ENCODE peak calls at places on chromosomes 12 and 14, in six cellular contexts. V is IMR-90; S is NCI-H2081; T is AG10803; A is choroid plexus epithelial cell; H is CD4-positive, alpha-beta T cell. B is an unnamed sample.

GRCh38 chr14:28061006-28061405 is 705.6 kb upstream of the FOXG1 start:
- DNase-seq in V (no peak), S (no peak), T (no peak), A (peak; percentile 17), H (no peak), B (no peak)

GRCh38 chr12:88145567-88146347 is 3.6 kb downstream of the TMTC3 start:
- DNase-seq in V (no peak), S (no peak), T (no peak), A (no peak), H (no peak), B (no peak)

GRCh38 chr14:94462219-94462551 is 9.6 kb upstream of the SERPINA11 start:
- DNase-seq in V (no peak), S (no peak), T (no peak), A (no peak), H (no peak), B (no peak)

GRCh38 chr14:102965282-102965681 is 42.8 kb downstream of the AMN start:
- DNase-seq in V (no peak), S (no peak), T (no peak), A (peak; percentile 21), H (no peak), B (peak; percentile 29)

GRCh38 chr12:112906712-112907414 is at the start of gene OAS1:
- DNase-seq in V (peak; percentile 22), S (no peak), T (peak; percentile 17), A (peak; percentile 84), H (no peak), B (peak; percentile 48)

GRCh38 chr12:93622485-93622884 is 50.0 kb downstream of the SOCS2 start:
- DNase-seq in V (peak; percentile 68), S (no peak), T (peak; percentile 89), A (peak; percentile 52), H (no peak), B (peak; percentile 82)

GRCh38 chr14:26709019-26709418 is 111.2 kb upstream of the NOVA1 start:
- DNase-seq in V (no peak), S (no peak), T (peak; percentile 3), A (no peak), H (no peak), B (peak; percentile 71)

GRCh38 chr12:133105620-133106019 is 24.5 kb downstream of the ZNF891 start:
- DNase-seq in V (no peak), S (no peak), T (no peak), A (peak; percentile 10), H (no peak), B (peak; percentile 10)

GRCh38 chr14:99265571-99265970 is 6.4 kb downstream of the BCL11B start:
- DNase-seq in V (no peak), S (no peak), T (no peak), A (no peak), H (no peak), B (no peak)

GRCh38 chr14:99572173-99572999 is 31.6 kb downstream of the CCDC85C start:
- DNase-seq in V (no peak), S (no peak), T (no peak), A (no peak), H (no peak), B (no peak)

GRCh38 chr14:55604467-55604866 is 24.5 kb downstream of the KTN1 start:
- DNase-seq in V (no peak), S (no peak), T (no peak), A (no peak), H (no peak), B (no peak)

GRCh38 chr12:9969673-9970072 is 1.5 kb upstream of the CLEC12A start:
- DNase-seq in V (no peak), S (no peak), T (no peak), A (no peak), H (no peak), B (no peak)

GRCh38 chr14:50784683-50785505 is 46.1 kb downstream of the NIN start:
- DNase-seq in V (no peak), S (no peak), T (no peak), A (no peak), H (no peak), B (no peak)

GRCh38 chr12:19409376-19409775 is 29.9 kb upstream of the AEBP2 start:
- DNase-seq in V (no peak), S (no peak), T (no peak), A (no peak), H (no peak), B (peak; percentile 57)

GRCh38 chr14:73376585-73376984 is 81.8 kb downstream of the NUMB start:
- DNase-seq in V (no peak), S (no peak), T (no peak), A (no peak), H (no peak), B (no peak)

GRCh38 chr12:106274575-106275081 is 26.8 kb upstream of the CKAP4 start:
- DNase-seq in V (no peak), S (no peak), T (peak; percentile 20), A (no peak), H (no peak), B (peak; percentile 42)

GRCh38 chr12:116370004-116370404 is 92.5 kb upstream of the MED13L start:
- DNase-seq in V (peak; percentile 83), S (no peak), T (peak; percentile 94), A (peak; percentile 86), H (no peak), B (peak; percentile 77)

GRCh38 chr12:124740691-124741137 is 123.0 kb downstream of the SCARB1 start:
- DNase-seq in V (peak; percentile 66), S (no peak), T (no peak), A (peak; percentile 43), H (no peak), B (peak; percentile 60)

GRCh38 chr12:3743803-3744202 is 9.1 kb downstream of the CRACR2A start:
- DNase-seq in V (no peak), S (no peak), T (peak; percentile 62), A (peak; percentile 73), H (no peak), B (peak; percentile 28)

GRCh38 chr12:13241833-13242232 is 45.3 kb downstream of the EMP1 start:
- DNase-seq in V (peak; percentile 42), S (no peak), T (no peak), A (peak; percentile 54), H (no peak), B (no peak)

GRCh38 chr12:57722716-57723629 is 15.6 kb downstream of the AGAP2 start:
- DNase-seq in V (no peak), S (no peak), T (no peak), A (no peak), H (no peak), B (no peak)

GRCh38 chr12:6688543-6688999 is 604 bp downstream of the ZNF384 start:
- DNase-seq in V (peak; percentile 13), S (no peak), T (peak; percentile 22), A (no peak), H (no peak), B (no peak)

GRCh38 chr14:86013663-86014062 is 483.7 kb downstream of the FLRT2 start:
- DNase-seq in V (peak; percentile 80), S (no peak), T (no peak), A (peak; percentile 93), H (no peak), B (peak; percentile 28)

GRCh38 chr12:111024205-111024794 is 103.9 kb upstream of the MYL2 start:
- DNase-seq in V (peak; percentile 4), S (peak; percentile 7), T (peak; percentile 3), A (peak; percentile 50), H (peak; percentile 49), B (peak; percentile 31)

GRCh38 chr14:85233756-85234545 is 296.0 kb upstream of the FLRT2 start:
- DNase-seq in V (peak; percentile 80), S (no peak), T (peak; percentile 59), A (peak; percentile 89), H (no peak), B (peak; percentile 61)

GRCh38 chr12:92561543-92561899 is 141.3 kb upstream of the PLEKHG7 start:
- DNase-seq in V (peak; percentile 91), S (peak; percentile 33), T (peak; percentile 92), A (peak; percentile 96), H (no peak), B (peak; percentile 92)

GRCh38 chr12:100920493-100920892 is 125.9 kb downstream of the ANO4 start:
- DNase-seq in V (no peak), S (no peak), T (no peak), A (no peak), H (no peak), B (no peak)

GRCh38 chr14:104429291-104429861 is 150.2 kb upstream of the C14orf180 start:
- DNase-seq in V (no peak), S (no peak), T (no peak), A (no peak), H (no peak), B (no peak)

GRCh38 chr14:61281186-61281676 is at the start of gene TMEM30B:
- DNase-seq in V (no peak), S (peak; percentile 12), T (no peak), A (no peak), H (peak; percentile 33), B (no peak)

GRCh38 chr12:110531741-110532333 is 29.7 kb downstream of the RAD9B start:
- DNase-seq in V (peak; percentile 53), S (no peak), T (peak; percentile 82), A (peak; percentile 45), H (no peak), B (peak; percentile 23)

GRCh38 chr14:104084251-104085002 is 1.1 kb upstream of the ASPG start:
- DNase-seq in V (no peak), S (no peak), T (no peak), A (peak; percentile 22), H (no peak), B (peak; percentile 28)

GRCh38 chr12:49133014-49133413 is 1.8 kb upstream of the TUBA1B start:
- DNase-seq in V (no peak), S (no peak), T (no peak), A (no peak), H (no peak), B (no peak)

B was measured in fibroblast of pulmonary artery.